ENCODE peak calls at places on chromosomes 12 and 14, in seven cellular contexts. One of them, this sample, is unnamed.

GRCh38 chr12:92145481-92145730 is 240 bp downstream of the BTG1 start:
- DNase-seq in spleen: no peak
- DNase-seq in stomach: no peak
- DNase-seq in suprapubic skin: no peak
- DNase-seq in HCT116: no peak
- DNase-seq in HL-60: peak
- DNase-seq in K562: no peak
- DNase-seq in this sample: no peak

GRCh38 chr12:113021500-113021899 is 35.0 kb upstream of the DTX1 start:
- DNase-seq in HL-60: no peak
- DNase-seq in spleen: no peak
- DNase-seq in K562: no peak
- DNase-seq in suprapubic skin: no peak
- DNase-seq in stomach: no peak
- DNase-seq in HCT116: no peak
- DNase-seq in this sample: no peak

GRCh38 chr12:7498832-7499231 is 4.7 kb downstream of the CD163 start:
- DNase-seq in suprapubic skin: no peak
- DNase-seq in stomach: no peak
- DNase-seq in HL-60: peak
- DNase-seq in HCT116: no peak
- DNase-seq in K562: no peak
- DNase-seq in spleen: no peak
- DNase-seq in this sample: no peak

GRCh38 chr12:21941522-21942376 is 523 bp upstream of the ABCC9 start:
- DNase-seq in stomach: no peak
- DNase-seq in spleen: peak
- DNase-seq in HL-60: no peak
- DNase-seq in HCT116: no peak
- DNase-seq in suprapubic skin: peak
- DNase-seq in K562: no peak
- DNase-seq in this sample: peak

GRCh38 chr14:102579696-102580551 is 12.5 kb upstream of the RCOR1 start:
- DNase-seq in HL-60: peak
- DNase-seq in HCT116: no peak
- DNase-seq in K562: no peak
- DNase-seq in spleen: no peak
- DNase-seq in stomach: no peak
- DNase-seq in suprapubic skin: no peak
- DNase-seq in this sample: no peak

GRCh38 chr14:67680941-67681340 is 6.5 kb upstream of the VTI1B start:
- DNase-seq in suprapubic skin: no peak
- DNase-seq in HL-60: peak
- DNase-seq in spleen: no peak
- DNase-seq in K562: no peak
- DNase-seq in stomach: no peak
- DNase-seq in HCT116: no peak
- DNase-seq in this sample: peak

GRCh38 chr12:38875571-38876228 is 29.7 kb downstream of the CPNE8 start:
- DNase-seq in suprapubic skin: no peak
- DNase-seq in HL-60: no peak
- DNase-seq in K562: no peak
- DNase-seq in HCT116: no peak
- DNase-seq in spleen: no peak
- DNase-seq in stomach: no peak
- DNase-seq in this sample: no peak

GRCh38 chr14:74402264-74403251 is 23.5 kb downstream of the SYNDIG1L start:
- DNase-seq in suprapubic skin: no peak
- DNase-seq in HL-60: no peak
- DNase-seq in K562: no peak
- DNase-seq in HCT116: no peak
- DNase-seq in stomach: no peak
- DNase-seq in spleen: peak
- DNase-seq in this sample: no peak

GRCh38 chr12:122437656-122438121 is 15.2 kb upstream of the CLIP1 start:
- DNase-seq in stomach: peak
- DNase-seq in HCT116: no peak
- DNase-seq in suprapubic skin: peak
- DNase-seq in K562: no peak
- DNase-seq in HL-60: no peak
- DNase-seq in spleen: no peak
- DNase-seq in this sample: no peak
- TF ChIP-seq POLR2AphosphoS5 in stomach: peak
- TF ChIP-seq POLR2AphosphoS5 in HCT116: no peak
- TF ChIP-seq POLR2AphosphoS5 in suprapubic skin: no peak
- TF ChIP-seq POLR2AphosphoS5 in K562: no peak
- TF ChIP-seq POLR2AphosphoS5 in HL-60: no peak
- TF ChIP-seq POLR2AphosphoS5 in spleen: no peak
- TF ChIP-seq POLR2AphosphoS5 in this sample: no peak

GRCh38 chr12:57836442-57837375 is 9.8 kb downstream of the CTDSP2 start:
- DNase-seq in stomach: peak
- DNase-seq in HL-60: peak
- DNase-seq in K562: no peak
- DNase-seq in HCT116: no peak
- DNase-seq in spleen: no peak
- DNase-seq in suprapubic skin: no peak
- DNase-seq in this sample: no peak
- TF ChIP-seq POLR2AphosphoS5 in stomach: no peak
- TF ChIP-seq POLR2AphosphoS5 in HL-60: no peak
- TF ChIP-seq POLR2AphosphoS5 in K562: no peak
- TF ChIP-seq POLR2AphosphoS5 in HCT116: no peak
- TF ChIP-seq POLR2AphosphoS5 in spleen: no peak
- TF ChIP-seq POLR2AphosphoS5 in suprapubic skin: no peak
- TF ChIP-seq POLR2AphosphoS5 in this sample: no peak

DNA sequence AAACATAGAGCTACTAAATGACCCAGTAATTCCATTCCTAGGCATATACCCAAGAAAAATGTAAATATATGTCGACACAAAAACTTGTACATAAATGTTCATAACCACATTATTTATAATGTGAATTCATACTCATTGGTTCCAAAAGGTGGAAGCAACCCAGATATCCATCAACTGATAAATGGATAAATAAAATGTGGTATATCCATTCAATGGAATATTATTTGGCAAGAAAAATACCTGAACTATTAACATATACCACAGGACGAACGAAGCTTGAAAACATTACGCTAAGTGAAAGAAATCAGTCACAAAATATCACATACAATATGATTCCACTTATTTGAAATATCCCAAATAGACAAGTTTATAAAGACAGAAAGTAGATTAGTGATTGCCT is 99.0 kb upstream of the SOX5 start:
- DNase-seq in K562: no peak
- DNase-seq in suprapubic skin: no peak
- DNase-seq in HL-60: no peak
- DNase-seq in spleen: no peak
- DNase-seq in HCT116: no peak
- DNase-seq in stomach: no peak
- DNase-seq in this sample: no peak
- TF ChIP-seq POLR2AphosphoS5 in K562: no peak
- TF ChIP-seq POLR2AphosphoS5 in suprapubic skin: no peak
- TF ChIP-seq POLR2AphosphoS5 in HL-60: no peak
- TF ChIP-seq POLR2AphosphoS5 in spleen: no peak
- TF ChIP-seq POLR2AphosphoS5 in HCT116: no peak
- TF ChIP-seq POLR2AphosphoS5 in stomach: no peak
- TF ChIP-seq POLR2AphosphoS5 in this sample: no peak

DNA sequence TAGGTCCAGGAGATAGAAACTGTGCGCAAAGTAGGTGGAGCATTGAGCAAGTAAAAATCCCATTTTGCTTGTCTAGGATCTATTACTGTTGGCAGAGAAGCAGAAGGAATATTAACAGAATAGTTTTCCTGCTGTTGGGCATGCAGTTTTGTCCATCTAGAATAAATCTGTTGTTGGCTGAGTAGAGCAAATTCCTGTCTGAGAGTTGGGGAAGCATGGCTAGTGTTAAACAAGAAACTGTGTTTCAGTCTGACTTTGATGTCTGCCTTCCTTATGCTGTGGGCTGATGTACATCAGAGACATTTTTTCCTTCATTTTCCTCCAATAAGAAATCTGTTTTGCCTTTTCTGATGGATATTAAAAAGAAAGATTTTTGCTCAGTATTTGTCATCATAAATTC is 98.2 kb downstream of the RAD52 start:
- DNase-seq in HL-60: no peak
- DNase-seq in spleen: no peak
- DNase-seq in suprapubic skin: no peak
- DNase-seq in K562: no peak
- DNase-seq in HCT116: no peak
- DNase-seq in stomach: no peak
- DNase-seq in this sample: no peak
- TF ChIP-seq POLR2AphosphoS5 in HL-60: no peak
- TF ChIP-seq POLR2AphosphoS5 in spleen: no peak
- TF ChIP-seq POLR2AphosphoS5 in suprapubic skin: no peak
- TF ChIP-seq POLR2AphosphoS5 in K562: no peak
- TF ChIP-seq POLR2AphosphoS5 in HCT116: no peak
- TF ChIP-seq POLR2AphosphoS5 in stomach: no peak
- TF ChIP-seq POLR2AphosphoS5 in this sample: no peak